ENCODE peak calls at places on chromosomes 4 and X, in ten cellular contexts. One of them, this sample, is unnamed.

GRCh38 chrX:41265615-41266014 is 68.3 kb upstream of the DDX3X start:
- DNase-seq in kidney: no peak
- DNase-seq in brain microvascular endothelial cell: peak; percentile 53
- DNase-seq in coronary artery: no peak
- DNase-seq in cardiac fibroblast: peak; percentile 31
- DNase-seq in CD14-positive monocyte: peak; percentile 67
- DNase-seq in pancreas: no peak
- DNase-seq in activated B cell treated with CpG ODN at 0.5 μM for 24 hours: no peak
- DNase-seq in MM.1S: no peak
- DNase-seq in tibial nerve: peak; percentile 6
- DNase-seq in this sample: no peak

GRCh38 chrX:45505214-45505613 is 304.5 kb upstream of the DIPK2B start:
- DNase-seq in kidney: no peak
- DNase-seq in brain microvascular endothelial cell: peak; percentile 45
- DNase-seq in coronary artery: no peak
- DNase-seq in cardiac fibroblast: peak; percentile 33
- DNase-seq in CD14-positive monocyte: no peak
- DNase-seq in pancreas: no peak
- DNase-seq in activated B cell treated with CpG ODN at 0.5 μM for 24 hours: no peak
- DNase-seq in MM.1S: no peak
- DNase-seq in tibial nerve: no peak
- DNase-seq in this sample: no peak

GRCh38 chr4:38678078-38678477 is 14.1 kb downstream of the KLF3 start:
- DNase-seq in kidney: no peak
- DNase-seq in brain microvascular endothelial cell: peak; percentile 91
- DNase-seq in coronary artery: no peak
- DNase-seq in cardiac fibroblast: peak; percentile 80
- DNase-seq in CD14-positive monocyte: no peak
- DNase-seq in pancreas: no peak
- DNase-seq in activated B cell treated with CpG ODN at 0.5 μM for 24 hours: no peak
- DNase-seq in MM.1S: no peak
- DNase-seq in tibial nerve: peak; percentile 42
- DNase-seq in this sample: no peak

GRCh38 chr4:140609548-140610425 is 41.0 kb upstream of the UCP1 start:
- DNase-seq in kidney: no peak
- DNase-seq in brain microvascular endothelial cell: peak; percentile 28
- DNase-seq in coronary artery: no peak
- DNase-seq in cardiac fibroblast: peak; percentile 61
- DNase-seq in CD14-positive monocyte: no peak
- DNase-seq in pancreas: no peak
- DNase-seq in activated B cell treated with CpG ODN at 0.5 μM for 24 hours: no peak
- DNase-seq in MM.1S: peak; percentile 63
- DNase-seq in tibial nerve: no peak
- DNase-seq in this sample: peak; percentile 73

GRCh38 chr4:100489316-100489715 is 28.5 kb downstream of the EMCN start:
- DNase-seq in kidney: no peak
- DNase-seq in brain microvascular endothelial cell: no peak
- DNase-seq in coronary artery: no peak
- DNase-seq in cardiac fibroblast: peak; percentile 16
- DNase-seq in CD14-positive monocyte: no peak
- DNase-seq in pancreas: no peak
- DNase-seq in activated B cell treated with CpG ODN at 0.5 μM for 24 hours: no peak
- DNase-seq in MM.1S: no peak
- DNase-seq in tibial nerve: no peak
- DNase-seq in this sample: no peak

GRCh38 chr4:25795566-25796454 is 67.0 kb downstream of the SEL1L3 start:
- DNase-seq in kidney: no peak
- DNase-seq in brain microvascular endothelial cell: peak; percentile 84
- DNase-seq in coronary artery: no peak
- DNase-seq in cardiac fibroblast: peak; percentile 59
- DNase-seq in CD14-positive monocyte: no peak
- DNase-seq in pancreas: no peak
- DNase-seq in activated B cell treated with CpG ODN at 0.5 μM for 24 hours: no peak
- DNase-seq in MM.1S: no peak
- DNase-seq in tibial nerve: no peak
- DNase-seq in this sample: no peak

GRCh38 chrX:10514891-10515290 is 105.5 kb downstream of the MID1 start:
- DNase-seq in kidney: no peak
- DNase-seq in brain microvascular endothelial cell: no peak
- DNase-seq in coronary artery: no peak
- DNase-seq in cardiac fibroblast: peak; percentile 65
- DNase-seq in CD14-positive monocyte: no peak
- DNase-seq in pancreas: no peak
- DNase-seq in activated B cell treated with CpG ODN at 0.5 μM for 24 hours: no peak
- DNase-seq in MM.1S: no peak
- DNase-seq in tibial nerve: no peak
- DNase-seq in this sample: no peak

GRCh38 chrX:37958493-37959211 is 47.7 kb upstream of the SYTL5 start:
- DNase-seq in kidney: no peak
- DNase-seq in brain microvascular endothelial cell: peak; percentile 26
- DNase-seq in coronary artery: no peak
- DNase-seq in cardiac fibroblast: peak; percentile 23
- DNase-seq in CD14-positive monocyte: no peak
- DNase-seq in pancreas: no peak
- DNase-seq in activated B cell treated with CpG ODN at 0.5 μM for 24 hours: no peak
- DNase-seq in MM.1S: no peak
- DNase-seq in tibial nerve: no peak
- DNase-seq in this sample: no peak

GRCh38 chr4:176778491-176778890 is 14.2 kb downstream of the VEGFC start:
- DNase-seq in kidney: no peak
- DNase-seq in brain microvascular endothelial cell: peak; percentile 83
- DNase-seq in coronary artery: no peak
- DNase-seq in cardiac fibroblast: peak; percentile 65
- DNase-seq in CD14-positive monocyte: no peak
- DNase-seq in pancreas: no peak
- DNase-seq in activated B cell treated with CpG ODN at 0.5 μM for 24 hours: no peak
- DNase-seq in MM.1S: no peak
- DNase-seq in tibial nerve: no peak
- DNase-seq in this sample: no peak

GRCh38 chr4:179029683-179030082 is 1587.4 kb upstream of the AGA start:
- DNase-seq in kidney: no peak
- DNase-seq in brain microvascular endothelial cell: no peak
- DNase-seq in coronary artery: no peak
- DNase-seq in cardiac fibroblast: no peak
- DNase-seq in CD14-positive monocyte: no peak
- DNase-seq in pancreas: no peak
- DNase-seq in activated B cell treated with CpG ODN at 0.5 μM for 24 hours: no peak
- DNase-seq in MM.1S: no peak
- DNase-seq in tibial nerve: no peak
- DNase-seq in this sample: no peak

GRCh38 chr4:40458109-40458508 is 123.0 kb downstream of the CHRNA9 start:
- DNase-seq in kidney: no peak
- DNase-seq in brain microvascular endothelial cell: no peak
- DNase-seq in coronary artery: no peak
- DNase-seq in cardiac fibroblast: no peak
- DNase-seq in CD14-positive monocyte: no peak
- DNase-seq in pancreas: no peak
- DNase-seq in activated B cell treated with CpG ODN at 0.5 μM for 24 hours: no peak
- DNase-seq in MM.1S: no peak
- DNase-seq in tibial nerve: no peak
- DNase-seq in this sample: no peak

GRCh38 chr4:140937866-140938265 is 181.7 kb upstream of the TBC1D9 start:
- DNase-seq in kidney: no peak
- DNase-seq in brain microvascular endothelial cell: peak; percentile 81
- DNase-seq in coronary artery: no peak
- DNase-seq in cardiac fibroblast: peak; percentile 17
- DNase-seq in CD14-positive monocyte: no peak
- DNase-seq in pancreas: no peak
- DNase-seq in activated B cell treated with CpG ODN at 0.5 μM for 24 hours: no peak
- DNase-seq in MM.1S: no peak
- DNase-seq in tibial nerve: no peak
- DNase-seq in this sample: no peak

GRCh38 chrX:28670074-28670473 is 82.8 kb downstream of the IL1RAPL1 start:
- DNase-seq in kidney: no peak
- DNase-seq in brain microvascular endothelial cell: no peak
- DNase-seq in coronary artery: no peak
- DNase-seq in cardiac fibroblast: no peak
- DNase-seq in CD14-positive monocyte: no peak
- DNase-seq in pancreas: no peak
- DNase-seq in activated B cell treated with CpG ODN at 0.5 μM for 24 hours: no peak
- DNase-seq in MM.1S: no peak
- DNase-seq in tibial nerve: no peak
- DNase-seq in this sample: no peak

GRCh38 chrX:25144043-25144940 is 128.5 kb upstream of the ARX start:
- DNase-seq in kidney: peak; percentile 68
- DNase-seq in brain microvascular endothelial cell: peak; percentile 49
- DNase-seq in coronary artery: no peak
- DNase-seq in cardiac fibroblast: peak; percentile 67
- DNase-seq in CD14-positive monocyte: no peak
- DNase-seq in pancreas: peak; percentile 7
- DNase-seq in activated B cell treated with CpG ODN at 0.5 μM for 24 hours: no peak
- DNase-seq in MM.1S: peak; percentile 13
- DNase-seq in tibial nerve: peak; percentile 68
- DNase-seq in this sample: peak; percentile 21

GRCh38 chr4:77776182-77777134 is 42.7 kb downstream of the CNOT6L start:
- DNase-seq in kidney: no peak
- DNase-seq in brain microvascular endothelial cell: no peak
- DNase-seq in coronary artery: no peak
- DNase-seq in cardiac fibroblast: peak; percentile 23
- DNase-seq in CD14-positive monocyte: no peak
- DNase-seq in pancreas: no peak
- DNase-seq in activated B cell treated with CpG ODN at 0.5 μM for 24 hours: no peak
- DNase-seq in MM.1S: no peak
- DNase-seq in tibial nerve: no peak
- DNase-seq in this sample: no peak

GRCh38 chr4:100786481-100786880 is 268.7 kb upstream of the EMCN start:
- DNase-seq in kidney: no peak
- DNase-seq in brain microvascular endothelial cell: no peak
- DNase-seq in coronary artery: no peak
- DNase-seq in cardiac fibroblast: peak; percentile 3
- DNase-seq in CD14-positive monocyte: no peak
- DNase-seq in pancreas: no peak
- DNase-seq in activated B cell treated with CpG ODN at 0.5 μM for 24 hours: no peak
- DNase-seq in MM.1S: no peak
- DNase-seq in tibial nerve: no peak
- DNase-seq in this sample: no peak

GRCh38 chrX:23822397-23822796 is 39.4 kb downstream of the SAT1 start:
- DNase-seq in kidney: no peak
- DNase-seq in brain microvascular endothelial cell: no peak
- DNase-seq in coronary artery: no peak
- DNase-seq in cardiac fibroblast: no peak
- DNase-seq in CD14-positive monocyte: no peak
- DNase-seq in pancreas: no peak
- DNase-seq in activated B cell treated with CpG ODN at 0.5 μM for 24 hours: no peak
- DNase-seq in MM.1S: no peak
- DNase-seq in tibial nerve: no peak
- DNase-seq in this sample: no peak

GRCh38 chr4:6847134-6847533 is 62.5 kb upstream of the TBC1D14 start:
- DNase-seq in kidney: no peak
- DNase-seq in brain microvascular endothelial cell: no peak
- DNase-seq in coronary artery: no peak
- DNase-seq in cardiac fibroblast: no peak
- DNase-seq in CD14-positive monocyte: no peak
- DNase-seq in pancreas: no peak
- DNase-seq in activated B cell treated with CpG ODN at 0.5 μM for 24 hours: no peak
- DNase-seq in MM.1S: no peak
- DNase-seq in tibial nerve: no peak
- DNase-seq in this sample: no peak
- TF ChIP-seq CTCF in kidney: no peak
- TF ChIP-seq CTCF in brain microvascular endothelial cell: no peak
- TF ChIP-seq CTCF in coronary artery: no peak
- TF ChIP-seq CTCF in cardiac fibroblast: no peak
- TF ChIP-seq CTCF in CD14-positive monocyte: no peak
- TF ChIP-seq CTCF in pancreas: no peak
- TF ChIP-seq CTCF in activated B cell treated with CpG ODN at 0.5 μM for 24 hours: no peak
- TF ChIP-seq CTCF in MM.1S: no peak
- TF ChIP-seq CTCF in tibial nerve: no peak
- TF ChIP-seq CTCF in this sample: no peak

DNA sequence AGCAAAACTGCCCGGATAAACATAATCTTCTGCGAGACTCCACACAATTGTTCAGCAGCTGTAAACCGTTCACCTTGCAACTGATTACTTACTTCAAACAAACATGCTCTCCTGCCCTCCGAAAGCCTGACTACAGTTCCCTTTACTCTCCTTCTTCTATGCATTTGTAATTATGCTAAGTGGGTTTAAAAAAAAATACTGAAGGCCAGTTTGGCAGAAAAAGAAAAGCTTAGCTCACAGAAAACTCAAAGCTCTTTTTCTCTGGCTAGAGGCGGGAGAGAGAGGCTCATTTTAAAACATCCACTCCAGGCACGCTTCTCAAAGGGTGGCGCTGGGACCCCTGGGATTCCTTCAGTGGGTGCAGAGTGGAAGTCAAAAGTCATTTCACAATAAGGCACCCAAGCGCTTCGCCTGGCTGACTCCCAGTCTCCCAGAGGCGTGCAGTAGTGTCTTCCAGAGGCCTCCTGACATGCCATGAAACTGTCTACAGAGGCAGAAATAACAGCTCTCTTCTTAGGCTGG is 1.9 kb downstream of the DHRSX start:
- DNase-seq in kidney: no peak
- DNase-seq in brain microvascular endothelial cell: peak; percentile 11
- DNase-seq in coronary artery: no peak
- DNase-seq in cardiac fibroblast: peak; percentile 38
- DNase-seq in CD14-positive monocyte: no peak
- DNase-seq in pancreas: no peak
- DNase-seq in activated B cell treated with CpG ODN at 0.5 μM for 24 hours: no peak
- DNase-seq in MM.1S: no peak
- DNase-seq in tibial nerve: peak; percentile 35
- DNase-seq in this sample: no peak
- TF ChIP-seq CTCF in kidney: no peak
- TF ChIP-seq CTCF in brain microvascular endothelial cell: no peak
- TF ChIP-seq CTCF in coronary artery: no peak
- TF ChIP-seq CTCF in cardiac fibroblast: no peak
- TF ChIP-seq CTCF in CD14-positive monocyte: no peak
- TF ChIP-seq CTCF in pancreas: no peak
- TF ChIP-seq CTCF in activated B cell treated with CpG ODN at 0.5 μM for 24 hours: no peak
- TF ChIP-seq CTCF in MM.1S: no peak
- TF ChIP-seq CTCF in tibial nerve: no peak
- TF ChIP-seq CTCF in this sample: no peak

GRCh38 chrX:153927936-153928760 is 2.1 kb upstream of the ARHGAP4 start:
- DNase-seq in kidney: peak; percentile 99
- DNase-seq in brain microvascular endothelial cell: peak; percentile 95
- DNase-seq in coronary artery: peak; percentile 98
- DNase-seq in cardiac fibroblast: peak; percentile 99
- DNase-seq in CD14-positive monocyte: peak; percentile 92
- DNase-seq in pancreas: peak; percentile 93
- DNase-seq in activated B cell treated with CpG ODN at 0.5 μM for 24 hours: peak; percentile 83
- DNase-seq in MM.1S: peak; percentile 96
- DNase-seq in tibial nerve: peak; percentile 76
- DNase-seq in this sample: peak; percentile 95
- TF ChIP-seq CTCF in kidney: no peak
- TF ChIP-seq CTCF in brain microvascular endothelial cell: peak; percentile 24
- TF ChIP-seq CTCF in coronary artery: no peak
- TF ChIP-seq CTCF in cardiac fibroblast: peak; percentile 9
- TF ChIP-seq CTCF in CD14-positive monocyte: no peak
- TF ChIP-seq CTCF in pancreas: no peak
- TF ChIP-seq CTCF in activated B cell treated with CpG ODN at 0.5 μM for 24 hours: no peak
- TF ChIP-seq CTCF in MM.1S: no peak
- TF ChIP-seq CTCF in tibial nerve: no peak
- TF ChIP-seq CTCF in this sample: peak; percentile 9

DNA sequence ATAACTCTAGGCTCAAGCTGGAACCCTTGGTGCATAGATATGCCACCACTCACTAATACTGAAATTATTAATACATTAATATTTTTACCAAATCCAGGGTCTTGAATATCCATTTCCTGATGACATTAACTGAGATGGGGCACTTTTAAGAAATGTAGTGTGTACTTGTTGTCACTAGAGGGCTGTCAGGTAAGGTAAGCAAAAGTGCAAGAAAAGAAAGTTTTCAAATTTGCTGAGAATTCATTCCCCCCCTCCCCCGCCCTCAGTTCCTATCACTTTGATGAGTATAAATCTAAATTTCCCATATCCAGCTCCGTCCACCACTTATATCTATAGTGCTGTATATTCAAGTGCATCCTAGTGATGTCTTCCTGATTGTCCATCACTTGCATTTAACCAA is 20.5 kb upstream of the WDR44 start:
- DNase-seq in kidney: no peak
- DNase-seq in brain microvascular endothelial cell: no peak
- DNase-seq in coronary artery: no peak
- DNase-seq in cardiac fibroblast: peak; percentile 6
- DNase-seq in CD14-positive monocyte: no peak
- DNase-seq in pancreas: no peak
- DNase-seq in activated B cell treated with CpG ODN at 0.5 μM for 24 hours: no peak
- DNase-seq in MM.1S: peak; percentile 11
- DNase-seq in tibial nerve: no peak
- DNase-seq in this sample: peak; percentile 17
- TF ChIP-seq CTCF in kidney: peak; percentile 13
- TF ChIP-seq CTCF in brain microvascular endothelial cell: peak; percentile 33
- TF ChIP-seq CTCF in coronary artery: no peak
- TF ChIP-seq CTCF in cardiac fibroblast: peak; percentile 47
- TF ChIP-seq CTCF in CD14-positive monocyte: no peak
- TF ChIP-seq CTCF in pancreas: no peak
- TF ChIP-seq CTCF in activated B cell treated with CpG ODN at 0.5 μM for 24 hours: no peak
- TF ChIP-seq CTCF in MM.1S: peak; percentile 38
- TF ChIP-seq CTCF in tibial nerve: no peak
- TF ChIP-seq CTCF in this sample: no peak